ENCODE peak calls at places on chromosomes 13 and 19, in seven cellular contexts. One of them, this sample, is unnamed.
A peak's percentile ranks its signal among the peaks of the same experiment; 100 is the strongest.

GRCh38 chr13:110521296-110521680 is 40.2 kb downstream of the RAB20 start:
- ATAC-seq in left lobe of liver: no peak
- ATAC-seq in Panc1: no peak
- ATAC-seq in activated T-cell treated with anti-CD3 and anti-CD28 coated beads, Interleukin-2, amount 50 U/mL, for 4 hours: no peak
- ATAC-seq in activated CD8-positive, alpha-beta memory T cell treated with anti-CD3 and anti-CD28 coated beads, Interleukin-2, amount 10 ng/mL, durations not matched to agents 7 days and 5 days: no peak
- ATAC-seq in SK-N-SH treated with all-trans-retinoic acid at 6 μM for 48 hours: no peak
- ATAC-seq in body of pancreas: no peak
- ATAC-seq in this sample: no peak

GRCh38 chr13:78160793-78161192 is 242.2 kb upstream of the EDNRB start:
- ATAC-seq in left lobe of liver: no peak
- ATAC-seq in body of pancreas: no peak
- ATAC-seq in SK-N-SH treated with all-trans-retinoic acid at 6 μM for 48 hours: peak; percentile 71
- ATAC-seq in Panc1: no peak
- ATAC-seq in activated T-cell treated with anti-CD3 and anti-CD28 coated beads, Interleukin-2, amount 50 U/mL, for 4 hours: no peak
- ATAC-seq in activated CD8-positive, alpha-beta memory T cell treated with anti-CD3 and anti-CD28 coated beads, Interleukin-2, amount 10 ng/mL, durations not matched to agents 7 days and 5 days: no peak
- ATAC-seq in this sample: no peak

GRCh38 chr13:38606697-38607096 is 80.2 kb upstream of the FREM2 start:
- ATAC-seq in body of pancreas: no peak
- ATAC-seq in left lobe of liver: no peak
- ATAC-seq in SK-N-SH treated with all-trans-retinoic acid at 6 μM for 48 hours: no peak
- ATAC-seq in Panc1: no peak
- ATAC-seq in activated T-cell treated with anti-CD3 and anti-CD28 coated beads, Interleukin-2, amount 50 U/mL, for 4 hours: no peak
- ATAC-seq in activated CD8-positive, alpha-beta memory T cell treated with anti-CD3 and anti-CD28 coated beads, Interleukin-2, amount 10 ng/mL, durations not matched to agents 7 days and 5 days: no peak
- ATAC-seq in this sample: no peak

GRCh38 chr19:33325920-33326319 is 23.6 kb upstream of the CEBPA start:
- ATAC-seq in SK-N-SH treated with all-trans-retinoic acid at 6 μM for 48 hours: no peak
- ATAC-seq in activated T-cell treated with anti-CD3 and anti-CD28 coated beads, Interleukin-2, amount 50 U/mL, for 4 hours: no peak
- ATAC-seq in left lobe of liver: peak; percentile 83
- ATAC-seq in activated CD8-positive, alpha-beta memory T cell treated with anti-CD3 and anti-CD28 coated beads, Interleukin-2, amount 10 ng/mL, durations not matched to agents 7 days and 5 days: no peak
- ATAC-seq in Panc1: no peak
- ATAC-seq in body of pancreas: peak; percentile 30
- ATAC-seq in this sample: peak; percentile 83

GRCh38 chr13:45683701-45684100 is 18.4 kb upstream of the CBY2 start:
- ATAC-seq in Panc1: no peak
- ATAC-seq in body of pancreas: no peak
- ATAC-seq in SK-N-SH treated with all-trans-retinoic acid at 6 μM for 48 hours: no peak
- ATAC-seq in left lobe of liver: no peak
- ATAC-seq in activated CD8-positive, alpha-beta memory T cell treated with anti-CD3 and anti-CD28 coated beads, Interleukin-2, amount 10 ng/mL, durations not matched to agents 7 days and 5 days: no peak
- ATAC-seq in activated T-cell treated with anti-CD3 and anti-CD28 coated beads, Interleukin-2, amount 50 U/mL, for 4 hours: no peak
- ATAC-seq in this sample: no peak

GRCh38 chr19:48993175-48994034 is at the start of the genes GYS1 and RUVBL2:
- ATAC-seq in activated CD8-positive, alpha-beta memory T cell treated with anti-CD3 and anti-CD28 coated beads, Interleukin-2, amount 10 ng/mL, durations not matched to agents 7 days and 5 days: peak; percentile 93
- ATAC-seq in SK-N-SH treated with all-trans-retinoic acid at 6 μM for 48 hours: peak; percentile 92
- ATAC-seq in Panc1: peak; percentile 97
- ATAC-seq in left lobe of liver: peak; percentile 89
- ATAC-seq in body of pancreas: peak; percentile 96
- ATAC-seq in activated T-cell treated with anti-CD3 and anti-CD28 coated beads, Interleukin-2, amount 50 U/mL, for 4 hours: peak; percentile 94
- ATAC-seq in this sample: peak; percentile 96

GRCh38 chr19:5971714-5972354 is 6.1 kb downstream of the RANBP3 start:
- ATAC-seq in activated T-cell treated with anti-CD3 and anti-CD28 coated beads, Interleukin-2, amount 50 U/mL, for 4 hours: no peak
- ATAC-seq in left lobe of liver: no peak
- ATAC-seq in SK-N-SH treated with all-trans-retinoic acid at 6 μM for 48 hours: no peak
- ATAC-seq in Panc1: no peak
- ATAC-seq in activated CD8-positive, alpha-beta memory T cell treated with anti-CD3 and anti-CD28 coated beads, Interleukin-2, amount 10 ng/mL, durations not matched to agents 7 days and 5 days: no peak
- ATAC-seq in body of pancreas: no peak
- ATAC-seq in this sample: no peak

GRCh38 chr13:76161143-76161542 is 525.0 kb downstream of the LMO7 start:
- ATAC-seq in SK-N-SH treated with all-trans-retinoic acid at 6 μM for 48 hours: no peak
- ATAC-seq in Panc1: no peak
- ATAC-seq in activated T-cell treated with anti-CD3 and anti-CD28 coated beads, Interleukin-2, amount 50 U/mL, for 4 hours: no peak
- ATAC-seq in body of pancreas: no peak
- ATAC-seq in left lobe of liver: no peak
- ATAC-seq in activated CD8-positive, alpha-beta memory T cell treated with anti-CD3 and anti-CD28 coated beads, Interleukin-2, amount 10 ng/mL, durations not matched to agents 7 days and 5 days: no peak
- ATAC-seq in this sample: peak; percentile 13

GRCh38 chr19:28667348-28667977 is 545.5 kb downstream of the UQCRFS1 start:
- ATAC-seq in SK-N-SH treated with all-trans-retinoic acid at 6 μM for 48 hours: no peak
- ATAC-seq in Panc1: no peak
- ATAC-seq in activated CD8-positive, alpha-beta memory T cell treated with anti-CD3 and anti-CD28 coated beads, Interleukin-2, amount 10 ng/mL, durations not matched to agents 7 days and 5 days: no peak
- ATAC-seq in body of pancreas: no peak
- ATAC-seq in activated T-cell treated with anti-CD3 and anti-CD28 coated beads, Interleukin-2, amount 50 U/mL, for 4 hours: no peak
- ATAC-seq in left lobe of liver: no peak
- ATAC-seq in this sample: no peak

GRCh38 chr13:48110930-48111721 is 16.2 kb upstream of the MED4 start:
- ATAC-seq in activated T-cell treated with anti-CD3 and anti-CD28 coated beads, Interleukin-2, amount 50 U/mL, for 4 hours: no peak
- ATAC-seq in SK-N-SH treated with all-trans-retinoic acid at 6 μM for 48 hours: no peak
- ATAC-seq in activated CD8-positive, alpha-beta memory T cell treated with anti-CD3 and anti-CD28 coated beads, Interleukin-2, amount 10 ng/mL, durations not matched to agents 7 days and 5 days: no peak
- ATAC-seq in Panc1: peak; percentile 58
- ATAC-seq in left lobe of liver: peak; percentile 45
- ATAC-seq in body of pancreas: no peak
- ATAC-seq in this sample: no peak

GRCh38 chr19:18648971-18649310 is 12.1 kb downstream of the KLHL26 start:
- ATAC-seq in body of pancreas: no peak
- ATAC-seq in left lobe of liver: no peak
- ATAC-seq in Panc1: no peak
- ATAC-seq in activated CD8-positive, alpha-beta memory T cell treated with anti-CD3 and anti-CD28 coated beads, Interleukin-2, amount 10 ng/mL, durations not matched to agents 7 days and 5 days: no peak
- ATAC-seq in activated T-cell treated with anti-CD3 and anti-CD28 coated beads, Interleukin-2, amount 50 U/mL, for 4 hours: no peak
- ATAC-seq in SK-N-SH treated with all-trans-retinoic acid at 6 μM for 48 hours: no peak
- ATAC-seq in this sample: peak; percentile 12

GRCh38 chr13:24159362-24159761 is 1.2 kb upstream of the SPATA13 start:
- ATAC-seq in body of pancreas: no peak
- ATAC-seq in Panc1: no peak
- ATAC-seq in activated T-cell treated with anti-CD3 and anti-CD28 coated beads, Interleukin-2, amount 50 U/mL, for 4 hours: no peak
- ATAC-seq in SK-N-SH treated with all-trans-retinoic acid at 6 μM for 48 hours: no peak
- ATAC-seq in left lobe of liver: no peak
- ATAC-seq in activated CD8-positive, alpha-beta memory T cell treated with anti-CD3 and anti-CD28 coated beads, Interleukin-2, amount 10 ng/mL, durations not matched to agents 7 days and 5 days: no peak
- ATAC-seq in this sample: no peak

GRCh38 chr19:35041548-35042055 is at the start of gene HPN:
- ATAC-seq in SK-N-SH treated with all-trans-retinoic acid at 6 μM for 48 hours: no peak
- ATAC-seq in activated CD8-positive, alpha-beta memory T cell treated with anti-CD3 and anti-CD28 coated beads, Interleukin-2, amount 10 ng/mL, durations not matched to agents 7 days and 5 days: no peak
- ATAC-seq in activated T-cell treated with anti-CD3 and anti-CD28 coated beads, Interleukin-2, amount 50 U/mL, for 4 hours: no peak
- ATAC-seq in left lobe of liver: peak; percentile 65
- ATAC-seq in body of pancreas: peak; percentile 79
- ATAC-seq in Panc1: no peak
- ATAC-seq in this sample: no peak

GRCh38 chr19:5669212-5669611 is 11.1 kb downstream of the MICOS13 start:
- ATAC-seq in body of pancreas: no peak
- ATAC-seq in activated CD8-positive, alpha-beta memory T cell treated with anti-CD3 and anti-CD28 coated beads, Interleukin-2, amount 10 ng/mL, durations not matched to agents 7 days and 5 days: peak; percentile 20
- ATAC-seq in Panc1: no peak
- ATAC-seq in left lobe of liver: no peak
- ATAC-seq in SK-N-SH treated with all-trans-retinoic acid at 6 μM for 48 hours: no peak
- ATAC-seq in activated T-cell treated with anti-CD3 and anti-CD28 coated beads, Interleukin-2, amount 50 U/mL, for 4 hours: no peak
- ATAC-seq in this sample: no peak

GRCh38 chr19:19269952-19270694 is 3.0 kb downstream of the TM6SF2 start:
- ATAC-seq in SK-N-SH treated with all-trans-retinoic acid at 6 μM for 48 hours: no peak
- ATAC-seq in body of pancreas: no peak
- ATAC-seq in activated T-cell treated with anti-CD3 and anti-CD28 coated beads, Interleukin-2, amount 50 U/mL, for 4 hours: no peak
- ATAC-seq in activated CD8-positive, alpha-beta memory T cell treated with anti-CD3 and anti-CD28 coated beads, Interleukin-2, amount 10 ng/mL, durations not matched to agents 7 days and 5 days: no peak
- ATAC-seq in Panc1: no peak
- ATAC-seq in left lobe of liver: no peak
- ATAC-seq in this sample: no peak

GRCh38 chr13:21616880-21617279 is 12.9 kb upstream of the MICU2 start:
- ATAC-seq in activated CD8-positive, alpha-beta memory T cell treated with anti-CD3 and anti-CD28 coated beads, Interleukin-2, amount 10 ng/mL, durations not matched to agents 7 days and 5 days: no peak
- ATAC-seq in activated T-cell treated with anti-CD3 and anti-CD28 coated beads, Interleukin-2, amount 50 U/mL, for 4 hours: no peak
- ATAC-seq in left lobe of liver: peak; percentile 50
- ATAC-seq in SK-N-SH treated with all-trans-retinoic acid at 6 μM for 48 hours: no peak
- ATAC-seq in Panc1: no peak
- ATAC-seq in body of pancreas: peak; percentile 67
- ATAC-seq in this sample: no peak

GRCh38 chr13:27446986-27447583 is 3.3 kb downstream of the MTIF3 start:
- ATAC-seq in SK-N-SH treated with all-trans-retinoic acid at 6 μM for 48 hours: no peak
- ATAC-seq in Panc1: no peak
- ATAC-seq in activated CD8-positive, alpha-beta memory T cell treated with anti-CD3 and anti-CD28 coated beads, Interleukin-2, amount 10 ng/mL, durations not matched to agents 7 days and 5 days: no peak
- ATAC-seq in body of pancreas: no peak
- ATAC-seq in activated T-cell treated with anti-CD3 and anti-CD28 coated beads, Interleukin-2, amount 50 U/mL, for 4 hours: no peak
- ATAC-seq in left lobe of liver: no peak
- ATAC-seq in this sample: no peak

GRCh38 chr13:106132216-106132615 is 403.2 kb downstream of the EFNB2 start:
- ATAC-seq in left lobe of liver: no peak
- ATAC-seq in activated CD8-positive, alpha-beta memory T cell treated with anti-CD3 and anti-CD28 coated beads, Interleukin-2, amount 10 ng/mL, durations not matched to agents 7 days and 5 days: no peak
- ATAC-seq in Panc1: no peak
- ATAC-seq in SK-N-SH treated with all-trans-retinoic acid at 6 μM for 48 hours: no peak
- ATAC-seq in body of pancreas: peak; percentile 79
- ATAC-seq in activated T-cell treated with anti-CD3 and anti-CD28 coated beads, Interleukin-2, amount 50 U/mL, for 4 hours: no peak
- ATAC-seq in this sample: no peak

GRCh38 chr13:30143671-30144400 is 163.5 kb downstream of the KATNAL1 start:
- ATAC-seq in activated CD8-positive, alpha-beta memory T cell treated with anti-CD3 and anti-CD28 coated beads, Interleukin-2, amount 10 ng/mL, durations not matched to agents 7 days and 5 days: peak; percentile 29
- ATAC-seq in activated T-cell treated with anti-CD3 and anti-CD28 coated beads, Interleukin-2, amount 50 U/mL, for 4 hours: no peak
- ATAC-seq in body of pancreas: no peak
- ATAC-seq in left lobe of liver: no peak
- ATAC-seq in SK-N-SH treated with all-trans-retinoic acid at 6 μM for 48 hours: no peak
- ATAC-seq in Panc1: no peak
- ATAC-seq in this sample: peak; percentile 53

GRCh38 chr13:40599146-40599545 is 67.3 kb downstream of the FOXO1 start:
- ATAC-seq in body of pancreas: no peak
- ATAC-seq in activated CD8-positive, alpha-beta memory T cell treated with anti-CD3 and anti-CD28 coated beads, Interleukin-2, amount 10 ng/mL, durations not matched to agents 7 days and 5 days: no peak
- ATAC-seq in left lobe of liver: no peak
- ATAC-seq in Panc1: no peak
- ATAC-seq in activated T-cell treated with anti-CD3 and anti-CD28 coated beads, Interleukin-2, amount 50 U/mL, for 4 hours: peak; percentile 61
- ATAC-seq in SK-N-SH treated with all-trans-retinoic acid at 6 μM for 48 hours: no peak
- ATAC-seq in this sample: no peak

GRCh38 chr19:48795855-48796142 is 15.0 kb downstream of the BCAT2 start:
- ATAC-seq in body of pancreas: peak; percentile 11
- ATAC-seq in activated CD8-positive, alpha-beta memory T cell treated with anti-CD3 and anti-CD28 coated beads, Interleukin-2, amount 10 ng/mL, durations not matched to agents 7 days and 5 days: no peak
- ATAC-seq in SK-N-SH treated with all-trans-retinoic acid at 6 μM for 48 hours: peak; percentile 2
- ATAC-seq in activated T-cell treated with anti-CD3 and anti-CD28 coated beads, Interleukin-2, amount 50 U/mL, for 4 hours: no peak
- ATAC-seq in Panc1: no peak
- ATAC-seq in left lobe of liver: peak; percentile 78
- ATAC-seq in this sample: peak; percentile 75

GRCh38 chr19:996051-996838 is 4.0 kb upstream of the GRIN3B start:
- ATAC-seq in SK-N-SH treated with all-trans-retinoic acid at 6 μM for 48 hours: peak; percentile 32
- ATAC-seq in activated CD8-positive, alpha-beta memory T cell treated with anti-CD3 and anti-CD28 coated beads, Interleukin-2, amount 10 ng/mL, durations not matched to agents 7 days and 5 days: peak; percentile 56
- ATAC-seq in body of pancreas: peak; percentile 33
- ATAC-seq in activated T-cell treated with anti-CD3 and anti-CD28 coated beads, Interleukin-2, amount 50 U/mL, for 4 hours: peak; percentile 48
- ATAC-seq in Panc1: peak; percentile 27
- ATAC-seq in left lobe of liver: peak; percentile 17
- ATAC-seq in this sample: peak; percentile 20

GRCh38 chr19:47284324-47284899 is 9.7 kb downstream of the INAFM1 start:
- ATAC-seq in activated CD8-positive, alpha-beta memory T cell treated with anti-CD3 and anti-CD28 coated beads, Interleukin-2, amount 10 ng/mL, durations not matched to agents 7 days and 5 days: peak; percentile 27
- ATAC-seq in left lobe of liver: peak; percentile 83
- ATAC-seq in Panc1: peak; percentile 77
- ATAC-seq in SK-N-SH treated with all-trans-retinoic acid at 6 μM for 48 hours: peak; percentile 58
- ATAC-seq in body of pancreas: peak; percentile 62
- ATAC-seq in activated T-cell treated with anti-CD3 and anti-CD28 coated beads, Interleukin-2, amount 50 U/mL, for 4 hours: peak; percentile 62
- ATAC-seq in this sample: peak; percentile 26

GRCh38 chr19:2461751-2462634 is 5.2 kb upstream of the LMNB2 start:
- ATAC-seq in activated T-cell treated with anti-CD3 and anti-CD28 coated beads, Interleukin-2, amount 50 U/mL, for 4 hours: peak; percentile 83
- ATAC-seq in body of pancreas: peak; percentile 26
- ATAC-seq in SK-N-SH treated with all-trans-retinoic acid at 6 μM for 48 hours: peak; percentile 77
- ATAC-seq in left lobe of liver: peak; percentile 61
- ATAC-seq in Panc1: peak; percentile 87
- ATAC-seq in activated CD8-positive, alpha-beta memory T cell treated with anti-CD3 and anti-CD28 coated beads, Interleukin-2, amount 10 ng/mL, durations not matched to agents 7 days and 5 days: peak; percentile 86
- ATAC-seq in this sample: peak; percentile 7

GRCh38 chr19:12885749-12886706 is 973 bp downstream of the KLF1 start:
- ATAC-seq in SK-N-SH treated with all-trans-retinoic acid at 6 μM for 48 hours: no peak
- ATAC-seq in Panc1: no peak
- ATAC-seq in left lobe of liver: no peak
- ATAC-seq in activated CD8-positive, alpha-beta memory T cell treated with anti-CD3 and anti-CD28 coated beads, Interleukin-2, amount 10 ng/mL, durations not matched to agents 7 days and 5 days: no peak
- ATAC-seq in activated T-cell treated with anti-CD3 and anti-CD28 coated beads, Interleukin-2, amount 50 U/mL, for 4 hours: no peak
- ATAC-seq in body of pancreas: no peak
- ATAC-seq in this sample: no peak

GRCh38 chr13:37295046-37295445 is 189.6 kb upstream of the CSNK1A1L start:
- ATAC-seq in body of pancreas: no peak
- ATAC-seq in SK-N-SH treated with all-trans-retinoic acid at 6 μM for 48 hours: no peak
- ATAC-seq in activated CD8-positive, alpha-beta memory T cell treated with anti-CD3 and anti-CD28 coated beads, Interleukin-2, amount 10 ng/mL, durations not matched to agents 7 days and 5 days: no peak
- ATAC-seq in Panc1: no peak
- ATAC-seq in left lobe of liver: peak; percentile 27
- ATAC-seq in activated T-cell treated with anti-CD3 and anti-CD28 coated beads, Interleukin-2, amount 50 U/mL, for 4 hours: no peak
- ATAC-seq in this sample: peak; percentile 71

GRCh38 chr13:64810701-64811258 is 2419.4 kb downstream of the PCDH9 start:
- ATAC-seq in activated T-cell treated with anti-CD3 and anti-CD28 coated beads, Interleukin-2, amount 50 U/mL, for 4 hours: no peak
- ATAC-seq in Panc1: no peak
- ATAC-seq in SK-N-SH treated with all-trans-retinoic acid at 6 μM for 48 hours: no peak
- ATAC-seq in body of pancreas: no peak
- ATAC-seq in left lobe of liver: no peak
- ATAC-seq in activated CD8-positive, alpha-beta memory T cell treated with anti-CD3 and anti-CD28 coated beads, Interleukin-2, amount 10 ng/mL, durations not matched to agents 7 days and 5 days: no peak
- ATAC-seq in this sample: no peak

GRCh38 chr13:92187378-92187989 is 789.1 kb downstream of the GPC5 start:
- ATAC-seq in SK-N-SH treated with all-trans-retinoic acid at 6 μM for 48 hours: peak; percentile 78
- ATAC-seq in left lobe of liver: peak; percentile 92
- ATAC-seq in Panc1: no peak
- ATAC-seq in activated CD8-positive, alpha-beta memory T cell treated with anti-CD3 and anti-CD28 coated beads, Interleukin-2, amount 10 ng/mL, durations not matched to agents 7 days and 5 days: no peak
- ATAC-seq in activated T-cell treated with anti-CD3 and anti-CD28 coated beads, Interleukin-2, amount 50 U/mL, for 4 hours: no peak
- ATAC-seq in body of pancreas: peak; percentile 70
- ATAC-seq in this sample: no peak

GRCh38 chr13:71056581-71056980 is 810.4 kb downstream of the DACH1 start:
- ATAC-seq in body of pancreas: no peak
- ATAC-seq in activated T-cell treated with anti-CD3 and anti-CD28 coated beads, Interleukin-2, amount 50 U/mL, for 4 hours: no peak
- ATAC-seq in activated CD8-positive, alpha-beta memory T cell treated with anti-CD3 and anti-CD28 coated beads, Interleukin-2, amount 10 ng/mL, durations not matched to agents 7 days and 5 days: no peak
- ATAC-seq in left lobe of liver: no peak
- ATAC-seq in SK-N-SH treated with all-trans-retinoic acid at 6 μM for 48 hours: no peak
- ATAC-seq in Panc1: no peak
- ATAC-seq in this sample: no peak